ENCODE peak calls at places on chromosome 22, in six cellular contexts. One of them, this sample, is unnamed.

GRCh38 chr22:45272498-45272897 is 12.3 kb upstream of the UPK3A start:
- DNase-seq in iPS-NIHi11: no peak
- DNase-seq in Peyer's patch: no peak
- DNase-seq in ELR: no peak
- DNase-seq in RWPE1: no peak
- DNase-seq in NCI-H1092 treated with DMSO at 0.1 percent for 48 hours: no peak
- DNase-seq in this sample: no peak

GRCh38 chr22:27495325-27495724 is 306.2 kb downstream of the MN1 start:
- DNase-seq in RWPE1: no peak
- DNase-seq in ELR: no peak
- DNase-seq in iPS-NIHi11: no peak
- DNase-seq in Peyer's patch: no peak
- DNase-seq in NCI-H1092 treated with DMSO at 0.1 percent for 48 hours: no peak
- DNase-seq in this sample: no peak

GRCh38 chr22:27905638-27906037 is 13.4 kb downstream of the PITPNB start:
- DNase-seq in RWPE1: no peak
- DNase-seq in Peyer's patch: no peak
- DNase-seq in ELR: no peak
- DNase-seq in iPS-NIHi11: no peak
- DNase-seq in NCI-H1092 treated with DMSO at 0.1 percent for 48 hours: no peak
- DNase-seq in this sample: no peak

GRCh38 chr22:21693333-21693998 is 27.7 kb downstream of the PPIL2 start:
- DNase-seq in iPS-NIHi11: no peak
- DNase-seq in ELR: no peak
- DNase-seq in Peyer's patch: no peak
- DNase-seq in NCI-H1092 treated with DMSO at 0.1 percent for 48 hours: no peak
- DNase-seq in RWPE1: no peak
- DNase-seq in this sample: no peak

GRCh38 chr22:23565288-23565941 is 14.7 kb downstream of the IGLL1 start:
- DNase-seq in iPS-NIHi11: peak; percentile 56
- DNase-seq in RWPE1: no peak
- DNase-seq in NCI-H1092 treated with DMSO at 0.1 percent for 48 hours: peak; percentile 53
- DNase-seq in ELR: peak; percentile 38
- DNase-seq in Peyer's patch: no peak
- DNase-seq in this sample: no peak

GRCh38 chr22:45163074-45163416 is 680 bp upstream of the NUP50 start:
- DNase-seq in NCI-H1092 treated with DMSO at 0.1 percent for 48 hours: no peak
- DNase-seq in Peyer's patch: no peak
- DNase-seq in RWPE1: no peak
- DNase-seq in ELR: peak; percentile 50
- DNase-seq in iPS-NIHi11: peak; percentile 44
- DNase-seq in this sample: no peak

GRCh38 chr22:35524966-35525686 is 15.5 kb upstream of the RASD2 start:
- DNase-seq in ELR: no peak
- DNase-seq in Peyer's patch: no peak
- DNase-seq in RWPE1: no peak
- DNase-seq in iPS-NIHi11: no peak
- DNase-seq in NCI-H1092 treated with DMSO at 0.1 percent for 48 hours: peak; percentile 97
- DNase-seq in this sample: peak; percentile 43

GRCh38 chr22:50271519-50271970 is 1.4 kb upstream of the MAPK11 start:
- DNase-seq in iPS-NIHi11: peak; percentile 86
- DNase-seq in NCI-H1092 treated with DMSO at 0.1 percent for 48 hours: no peak
- DNase-seq in Peyer's patch: peak; percentile 82
- DNase-seq in RWPE1: peak; percentile 36
- DNase-seq in ELR: peak; percentile 65
- DNase-seq in this sample: peak; percentile 52

GRCh38 chr22:48082284-48082683 is 1319.8 kb downstream of the TBC1D22A start:
- DNase-seq in Peyer's patch: no peak
- DNase-seq in RWPE1: no peak
- DNase-seq in ELR: no peak
- DNase-seq in iPS-NIHi11: no peak
- DNase-seq in NCI-H1092 treated with DMSO at 0.1 percent for 48 hours: no peak
- DNase-seq in this sample: no peak

GRCh38 chr22:27597703-27598444 is 203.7 kb downstream of the MN1 start:
- DNase-seq in RWPE1: peak; percentile 55
- DNase-seq in ELR: peak; percentile 51
- DNase-seq in iPS-NIHi11: peak; percentile 64
- DNase-seq in NCI-H1092 treated with DMSO at 0.1 percent for 48 hours: no peak
- DNase-seq in Peyer's patch: no peak
- DNase-seq in this sample: peak; percentile 5

GRCh38 chr22:30591191-30591587 is 521 bp downstream of the PES1 start:
- DNase-seq in NCI-H1092 treated with DMSO at 0.1 percent for 48 hours: no peak
- DNase-seq in Peyer's patch: no peak
- DNase-seq in ELR: peak; percentile 59
- DNase-seq in iPS-NIHi11: no peak
- DNase-seq in RWPE1: no peak
- DNase-seq in this sample: no peak

GRCh38 chr22:24894220-24894975 is 52.1 kb downstream of the LHFPL7 start:
- DNase-seq in Peyer's patch: peak; percentile 86
- DNase-seq in ELR: peak; percentile 76
- DNase-seq in iPS-NIHi11: peak; percentile 58
- DNase-seq in RWPE1: peak; percentile 85
- DNase-seq in NCI-H1092 treated with DMSO at 0.1 percent for 48 hours: peak; percentile 91
- DNase-seq in this sample: peak; percentile 79

GRCh38 chr22:47294222-47294532 is 531.7 kb downstream of the TBC1D22A start:
- DNase-seq in RWPE1: no peak
- DNase-seq in ELR: peak; percentile 20
- DNase-seq in iPS-NIHi11: no peak
- DNase-seq in NCI-H1092 treated with DMSO at 0.1 percent for 48 hours: no peak
- DNase-seq in Peyer's patch: peak; percentile 46
- DNase-seq in this sample: no peak

GRCh38 chr22:17159504-17159951 is 451 bp upstream of the HDHD5 start:
- DNase-seq in Peyer's patch: peak; percentile 85
- DNase-seq in RWPE1: peak; percentile 27
- DNase-seq in NCI-H1092 treated with DMSO at 0.1 percent for 48 hours: peak; percentile 64
- DNase-seq in ELR: peak; percentile 50
- DNase-seq in iPS-NIHi11: no peak
- DNase-seq in this sample: peak; percentile 64

GRCh38 chr22:27429476-27429875 is 372.1 kb downstream of the MN1 start:
- DNase-seq in NCI-H1092 treated with DMSO at 0.1 percent for 48 hours: no peak
- DNase-seq in RWPE1: no peak
- DNase-seq in iPS-NIHi11: no peak
- DNase-seq in Peyer's patch: no peak
- DNase-seq in ELR: no peak
- DNase-seq in this sample: no peak

GRCh38 chr22:47168441-47168840 is 406.0 kb downstream of the TBC1D22A start:
- DNase-seq in Peyer's patch: peak; percentile 30
- DNase-seq in NCI-H1092 treated with DMSO at 0.1 percent for 48 hours: no peak
- DNase-seq in ELR: no peak
- DNase-seq in RWPE1: no peak
- DNase-seq in iPS-NIHi11: no peak
- DNase-seq in this sample: no peak

GRCh38 chr22:26751217-26751616 is 93.8 kb downstream of the MIAT start:
- DNase-seq in NCI-H1092 treated with DMSO at 0.1 percent for 48 hours: peak; percentile 3
- DNase-seq in RWPE1: no peak
- DNase-seq in iPS-NIHi11: peak; percentile 83
- DNase-seq in Peyer's patch: no peak
- DNase-seq in ELR: no peak
- DNase-seq in this sample: no peak

GRCh38 chr22:42316988-42317387 is 46.5 kb upstream of the TCF20 start:
- DNase-seq in NCI-H1092 treated with DMSO at 0.1 percent for 48 hours: no peak
- DNase-seq in RWPE1: peak; percentile 63
- DNase-seq in iPS-NIHi11: no peak
- DNase-seq in Peyer's patch: peak; percentile 85
- DNase-seq in ELR: peak; percentile 20
- DNase-seq in this sample: no peak

GRCh38 chr22:46830001-46830715 is 67.7 kb downstream of the TBC1D22A start:
- DNase-seq in NCI-H1092 treated with DMSO at 0.1 percent for 48 hours: no peak
- DNase-seq in Peyer's patch: no peak
- DNase-seq in ELR: peak; percentile 60
- DNase-seq in iPS-NIHi11: no peak
- DNase-seq in RWPE1: peak; percentile 25
- DNase-seq in this sample: no peak

GRCh38 chr22:38923463-38924196 is 33.8 kb upstream of the APOBEC3A start:
- DNase-seq in iPS-NIHi11: peak; percentile 77
- DNase-seq in NCI-H1092 treated with DMSO at 0.1 percent for 48 hours: no peak
- DNase-seq in RWPE1: peak; percentile 55
- DNase-seq in Peyer's patch: peak; percentile 73
- DNase-seq in ELR: peak; percentile 85
- DNase-seq in this sample: no peak

GRCh38 chr22:49801391-49802060 is 26.1 kb downstream of the BRD1 start:
- DNase-seq in ELR: no peak
- DNase-seq in NCI-H1092 treated with DMSO at 0.1 percent for 48 hours: no peak
- DNase-seq in iPS-NIHi11: no peak
- DNase-seq in Peyer's patch: no peak
- DNase-seq in RWPE1: no peak
- DNase-seq in this sample: no peak

GRCh38 chr22:40178417-40179409 is 988 bp downstream of the TNRC6B start:
- DNase-seq in Peyer's patch: peak; percentile 60
- DNase-seq in RWPE1: no peak
- DNase-seq in NCI-H1092 treated with DMSO at 0.1 percent for 48 hours: peak; percentile 57
- DNase-seq in iPS-NIHi11: peak; percentile 38
- DNase-seq in ELR: peak; percentile 67
- DNase-seq in this sample: no peak

GRCh38 chr22:44570476-44571445 is 72.7 kb upstream of the RTL6 start:
- DNase-seq in RWPE1: no peak
- DNase-seq in Peyer's patch: peak; percentile 32
- DNase-seq in iPS-NIHi11: no peak
- DNase-seq in NCI-H1092 treated with DMSO at 0.1 percent for 48 hours: no peak
- DNase-seq in ELR: no peak
- DNase-seq in this sample: no peak

GRCh38 chr22:38132136-38132535 is 21.7 kb upstream of the BAIAP2L2 start:
- DNase-seq in Peyer's patch: no peak
- DNase-seq in iPS-NIHi11: no peak
- DNase-seq in RWPE1: no peak
- DNase-seq in ELR: no peak
- DNase-seq in NCI-H1092 treated with DMSO at 0.1 percent for 48 hours: no peak
- DNase-seq in this sample: no peak

GRCh38 chr22:45554040-45554406 is 51.3 kb downstream of the FBLN1 start:
- DNase-seq in ELR: no peak
- DNase-seq in iPS-NIHi11: no peak
- DNase-seq in Peyer's patch: no peak
- DNase-seq in NCI-H1092 treated with DMSO at 0.1 percent for 48 hours: no peak
- DNase-seq in RWPE1: peak; percentile 9
- DNase-seq in this sample: peak; percentile 41

GRCh38 chr22:20957691-20958440 is 9.2 kb upstream of the AIFM3 start:
- DNase-seq in NCI-H1092 treated with DMSO at 0.1 percent for 48 hours: no peak
- DNase-seq in Peyer's patch: peak; percentile 73
- DNase-seq in iPS-NIHi11: peak; percentile 59
- DNase-seq in RWPE1: no peak
- DNase-seq in ELR: peak; percentile 55
- DNase-seq in this sample: no peak

GRCh38 chr22:26106412-26106811 is 62.9 kb upstream of the SEZ6L start:
- DNase-seq in RWPE1: no peak
- DNase-seq in iPS-NIHi11: no peak
- DNase-seq in ELR: no peak
- DNase-seq in Peyer's patch: no peak
- DNase-seq in NCI-H1092 treated with DMSO at 0.1 percent for 48 hours: no peak
- DNase-seq in this sample: no peak

This sample was measured in NCI-H2081.